ENCODE peak calls at places on chromosome 13, in four cellular contexts. One of them, this sample, is unnamed.
A peak's percentile ranks its signal among the peaks of the same experiment; 100 is the strongest.

GRCh38 chr13:24863748-24864540 is 100.0 kb downstream of the RNF17 start:
- DNase-seq in mucosa of descending colon: no peak
- DNase-seq in stimulated activated CD8-positive, alpha-beta memory T cell treated with anti-CD3 and anti-CD28 coated beads, Interleukin-7, amount 100 ng/mL, for 1 hour: no peak
- DNase-seq in ELR: no peak
- DNase-seq in this sample: no peak

GRCh38 chr13:30371649-30372265 is 50.5 kb upstream of the UBE2L5 start:
- DNase-seq in mucosa of descending colon: peak; percentile 75
- DNase-seq in stimulated activated CD8-positive, alpha-beta memory T cell treated with anti-CD3 and anti-CD28 coated beads, Interleukin-7, amount 100 ng/mL, for 1 hour: peak; percentile 30
- DNase-seq in ELR: peak; percentile 65
- DNase-seq in this sample: no peak

GRCh38 chr13:41707192-41707858 is 250.0 kb downstream of the RGCC start:
- DNase-seq in mucosa of descending colon: no peak
- DNase-seq in ELR: no peak
- DNase-seq in stimulated activated CD8-positive, alpha-beta memory T cell treated with anti-CD3 and anti-CD28 coated beads, Interleukin-7, amount 100 ng/mL, for 1 hour: no peak
- DNase-seq in this sample: no peak

GRCh38 chr13:112670118-112670517 is 19.7 kb upstream of the ATP11A start:
- DNase-seq in mucosa of descending colon: no peak
- DNase-seq in stimulated activated CD8-positive, alpha-beta memory T cell treated with anti-CD3 and anti-CD28 coated beads, Interleukin-7, amount 100 ng/mL, for 1 hour: no peak
- DNase-seq in ELR: no peak
- DNase-seq in this sample: no peak

GRCh38 chr13:70424428-70424827 is 316.2 kb upstream of the KLHL1 start:
- DNase-seq in stimulated activated CD8-positive, alpha-beta memory T cell treated with anti-CD3 and anti-CD28 coated beads, Interleukin-7, amount 100 ng/mL, for 1 hour: no peak
- DNase-seq in mucosa of descending colon: no peak
- DNase-seq in ELR: no peak
- DNase-seq in this sample: no peak

GRCh38 chr13:31742102-31742695 is 2.9 kb downstream of the RXFP2 start:
- DNase-seq in mucosa of descending colon: peak; percentile 73
- DNase-seq in stimulated activated CD8-positive, alpha-beta memory T cell treated with anti-CD3 and anti-CD28 coated beads, Interleukin-7, amount 100 ng/mL, for 1 hour: peak; percentile 12
- DNase-seq in ELR: peak; percentile 84
- DNase-seq in this sample: peak; percentile 69

GRCh38 chr13:50400930-50401553 is 385.8 kb downstream of the KCNRG start:
- DNase-seq in mucosa of descending colon: no peak
- DNase-seq in ELR: peak; percentile 43
- DNase-seq in stimulated activated CD8-positive, alpha-beta memory T cell treated with anti-CD3 and anti-CD28 coated beads, Interleukin-7, amount 100 ng/mL, for 1 hour: no peak
- DNase-seq in this sample: no peak

GRCh38 chr13:90293793-90294361 is 1053.6 kb upstream of the MIR17HG start:
- DNase-seq in ELR: no peak
- DNase-seq in stimulated activated CD8-positive, alpha-beta memory T cell treated with anti-CD3 and anti-CD28 coated beads, Interleukin-7, amount 100 ng/mL, for 1 hour: no peak
- DNase-seq in mucosa of descending colon: no peak
- DNase-seq in this sample: no peak

GRCh38 chr13:50699874-50700663 is 143.4 kb downstream of the DLEU7 start:
- DNase-seq in ELR: no peak
- DNase-seq in mucosa of descending colon: no peak
- DNase-seq in stimulated activated CD8-positive, alpha-beta memory T cell treated with anti-CD3 and anti-CD28 coated beads, Interleukin-7, amount 100 ng/mL, for 1 hour: no peak
- DNase-seq in this sample: no peak

GRCh38 chr13:46903748-46904147 is 6.9 kb upstream of the HTR2A start:
- DNase-seq in mucosa of descending colon: no peak
- DNase-seq in ELR: peak; percentile 32
- DNase-seq in stimulated activated CD8-positive, alpha-beta memory T cell treated with anti-CD3 and anti-CD28 coated beads, Interleukin-7, amount 100 ng/mL, for 1 hour: no peak
- DNase-seq in this sample: no peak

GRCh38 chr13:46613409-46614049 is 60.6 kb downstream of the LRCH1 start:
- DNase-seq in stimulated activated CD8-positive, alpha-beta memory T cell treated with anti-CD3 and anti-CD28 coated beads, Interleukin-7, amount 100 ng/mL, for 1 hour: no peak
- DNase-seq in ELR: no peak
- DNase-seq in mucosa of descending colon: no peak
- DNase-seq in this sample: no peak

GRCh38 chr13:41034382-41034781 is 15.3 kb upstream of the ELF1 start:
- DNase-seq in stimulated activated CD8-positive, alpha-beta memory T cell treated with anti-CD3 and anti-CD28 coated beads, Interleukin-7, amount 100 ng/mL, for 1 hour: no peak
- DNase-seq in mucosa of descending colon: no peak
- DNase-seq in ELR: no peak
- DNase-seq in this sample: no peak

GRCh38 chr13:82480415-82480814 is 1401.9 kb downstream of the SLITRK1 start:
- DNase-seq in mucosa of descending colon: no peak
- DNase-seq in stimulated activated CD8-positive, alpha-beta memory T cell treated with anti-CD3 and anti-CD28 coated beads, Interleukin-7, amount 100 ng/mL, for 1 hour: no peak
- DNase-seq in ELR: peak; percentile 59
- DNase-seq in this sample: no peak

GRCh38 chr13:75468098-75468497 is 13.9 kb downstream of the TBC1D4 start:
- DNase-seq in ELR: no peak
- DNase-seq in mucosa of descending colon: no peak
- DNase-seq in stimulated activated CD8-positive, alpha-beta memory T cell treated with anti-CD3 and anti-CD28 coated beads, Interleukin-7, amount 100 ng/mL, for 1 hour: no peak
- DNase-seq in this sample: no peak

GRCh38 chr13:42466609-42467008 is 107.3 kb upstream of the TNFSF11 start:
- DNase-seq in ELR: no peak
- DNase-seq in mucosa of descending colon: no peak
- DNase-seq in stimulated activated CD8-positive, alpha-beta memory T cell treated with anti-CD3 and anti-CD28 coated beads, Interleukin-7, amount 100 ng/mL, for 1 hour: no peak
- DNase-seq in this sample: no peak

GRCh38 chr13:100362371-100362770 is 226.2 kb downstream of the GGACT start:
- DNase-seq in ELR: no peak
- DNase-seq in stimulated activated CD8-positive, alpha-beta memory T cell treated with anti-CD3 and anti-CD28 coated beads, Interleukin-7, amount 100 ng/mL, for 1 hour: no peak
- DNase-seq in mucosa of descending colon: no peak
- DNase-seq in this sample: no peak

GRCh38 chr13:96690998-96691397 is 303.3 kb downstream of the OXGR1 start:
- DNase-seq in mucosa of descending colon: no peak
- DNase-seq in ELR: no peak
- DNase-seq in stimulated activated CD8-positive, alpha-beta memory T cell treated with anti-CD3 and anti-CD28 coated beads, Interleukin-7, amount 100 ng/mL, for 1 hour: no peak
- DNase-seq in this sample: no peak

GRCh38 chr13:64778002-64778401 is 2452.1 kb downstream of the PCDH9 start:
- DNase-seq in mucosa of descending colon: no peak
- DNase-seq in ELR: no peak
- DNase-seq in stimulated activated CD8-positive, alpha-beta memory T cell treated with anti-CD3 and anti-CD28 coated beads, Interleukin-7, amount 100 ng/mL, for 1 hour: no peak
- DNase-seq in this sample: no peak

GRCh38 chr13:81987159-81987558 is 1646.2 kb upstream of the SPRY2 start:
- DNase-seq in mucosa of descending colon: no peak
- DNase-seq in ELR: peak; percentile 13
- DNase-seq in stimulated activated CD8-positive, alpha-beta memory T cell treated with anti-CD3 and anti-CD28 coated beads, Interleukin-7, amount 100 ng/mL, for 1 hour: no peak
- DNase-seq in this sample: no peak

GRCh38 chr13:61151062-61151461 is 264.6 kb downstream of the PCDH20 start:
- DNase-seq in mucosa of descending colon: no peak
- DNase-seq in stimulated activated CD8-positive, alpha-beta memory T cell treated with anti-CD3 and anti-CD28 coated beads, Interleukin-7, amount 100 ng/mL, for 1 hour: no peak
- DNase-seq in ELR: no peak
- DNase-seq in this sample: no peak

GRCh38 chr13:113216165-113217056 is 7.0 kb downstream of the CUL4A start:
- DNase-seq in ELR: peak; percentile 71
- DNase-seq in mucosa of descending colon: peak; percentile 36
- DNase-seq in stimulated activated CD8-positive, alpha-beta memory T cell treated with anti-CD3 and anti-CD28 coated beads, Interleukin-7, amount 100 ng/mL, for 1 hour: no peak
- DNase-seq in this sample: peak; percentile 75

GRCh38 chr13:98960331-98961203 is 17.3 kb downstream of the DOCK9 start:
- DNase-seq in mucosa of descending colon: no peak
- DNase-seq in ELR: no peak
- DNase-seq in stimulated activated CD8-positive, alpha-beta memory T cell treated with anti-CD3 and anti-CD28 coated beads, Interleukin-7, amount 100 ng/mL, for 1 hour: no peak
- DNase-seq in this sample: no peak

GRCh38 chr13:105510363-105510762 is 1025.1 kb downstream of the EFNB2 start:
- DNase-seq in ELR: no peak
- DNase-seq in stimulated activated CD8-positive, alpha-beta memory T cell treated with anti-CD3 and anti-CD28 coated beads, Interleukin-7, amount 100 ng/mL, for 1 hour: no peak
- DNase-seq in mucosa of descending colon: no peak
- DNase-seq in this sample: no peak

GRCh38 chr13:73293902-73294523 is 235.2 kb downstream of the KLF5 start:
- DNase-seq in stimulated activated CD8-positive, alpha-beta memory T cell treated with anti-CD3 and anti-CD28 coated beads, Interleukin-7, amount 100 ng/mL, for 1 hour: no peak
- DNase-seq in ELR: no peak
- DNase-seq in mucosa of descending colon: peak; percentile 36
- DNase-seq in this sample: no peak

GRCh38 chr13:62626771-62627170 is 1211.1 kb upstream of the PCDH20 start:
- DNase-seq in mucosa of descending colon: no peak
- DNase-seq in ELR: no peak
- DNase-seq in stimulated activated CD8-positive, alpha-beta memory T cell treated with anti-CD3 and anti-CD28 coated beads, Interleukin-7, amount 100 ng/mL, for 1 hour: no peak
- DNase-seq in this sample: no peak

GRCh38 chr13:19650742-19651141 is 17.3 kb downstream of the MPHOSPH8 start:
- DNase-seq in ELR: no peak
- DNase-seq in stimulated activated CD8-positive, alpha-beta memory T cell treated with anti-CD3 and anti-CD28 coated beads, Interleukin-7, amount 100 ng/mL, for 1 hour: no peak
- DNase-seq in mucosa of descending colon: no peak
- DNase-seq in this sample: no peak

GRCh38 chr13:106484084-106484754 is 51.2 kb downstream of the EFNB2 start:
- DNase-seq in stimulated activated CD8-positive, alpha-beta memory T cell treated with anti-CD3 and anti-CD28 coated beads, Interleukin-7, amount 100 ng/mL, for 1 hour: no peak
- DNase-seq in ELR: peak; percentile 15
- DNase-seq in mucosa of descending colon: no peak
- DNase-seq in this sample: no peak

GRCh38 chr13:39306639-39307589 is 268.7 kb downstream of the NHLRC3 start:
- DNase-seq in ELR: no peak
- DNase-seq in mucosa of descending colon: no peak
- DNase-seq in stimulated activated CD8-positive, alpha-beta memory T cell treated with anti-CD3 and anti-CD28 coated beads, Interleukin-7, amount 100 ng/mL, for 1 hour: no peak
- DNase-seq in this sample: no peak

GRCh38 chr13:99225078-99225477 is 24.4 kb downstream of the UBAC2 start:
- DNase-seq in mucosa of descending colon: no peak
- DNase-seq in ELR: no peak
- DNase-seq in stimulated activated CD8-positive, alpha-beta memory T cell treated with anti-CD3 and anti-CD28 coated beads, Interleukin-7, amount 100 ng/mL, for 1 hour: no peak
- DNase-seq in this sample: no peak

GRCh38 chr13:36706755-36707154 is 32.9 kb downstream of the SERTM1 start:
- DNase-seq in ELR: no peak
- DNase-seq in mucosa of descending colon: no peak
- DNase-seq in stimulated activated CD8-positive, alpha-beta memory T cell treated with anti-CD3 and anti-CD28 coated beads, Interleukin-7, amount 100 ng/mL, for 1 hour: no peak
- DNase-seq in this sample: no peak

GRCh38 chr13:72180253-72180952 is 313.4 kb upstream of the DACH1 start:
- DNase-seq in mucosa of descending colon: no peak
- DNase-seq in ELR: peak; percentile 46
- DNase-seq in stimulated activated CD8-positive, alpha-beta memory T cell treated with anti-CD3 and anti-CD28 coated beads, Interleukin-7, amount 100 ng/mL, for 1 hour: no peak
- DNase-seq in this sample: no peak

GRCh38 chr13:94524407-94524806 is 44.9 kb upstream of the DCT start:
- DNase-seq in stimulated activated CD8-positive, alpha-beta memory T cell treated with anti-CD3 and anti-CD28 coated beads, Interleukin-7, amount 100 ng/mL, for 1 hour: no peak
- DNase-seq in mucosa of descending colon: no peak
- DNase-seq in ELR: no peak
- DNase-seq in this sample: no peak

GRCh38 chr13:107450931-107451330 is 764.4 kb downstream of the LIG4 start:
- DNase-seq in ELR: peak; percentile 62
- DNase-seq in mucosa of descending colon: no peak
- DNase-seq in stimulated activated CD8-positive, alpha-beta memory T cell treated with anti-CD3 and anti-CD28 coated beads, Interleukin-7, amount 100 ng/mL, for 1 hour: no peak
- DNase-seq in this sample: peak; percentile 45

GRCh38 chr13:91280806-91281205 is 66.7 kb upstream of the MIR17HG start:
- DNase-seq in ELR: peak; percentile 38
- DNase-seq in mucosa of descending colon: no peak
- DNase-seq in stimulated activated CD8-positive, alpha-beta memory T cell treated with anti-CD3 and anti-CD28 coated beads, Interleukin-7, amount 100 ng/mL, for 1 hour: no peak
- DNase-seq in this sample: no peak

GRCh38 chr13:58048670-58049069 is 417.1 kb downstream of the PCDH17 start:
- DNase-seq in stimulated activated CD8-positive, alpha-beta memory T cell treated with anti-CD3 and anti-CD28 coated beads, Interleukin-7, amount 100 ng/mL, for 1 hour: no peak
- DNase-seq in mucosa of descending colon: no peak
- DNase-seq in ELR: no peak
- DNase-seq in this sample: no peak

GRCh38 chr13:97341135-97341534 is 92.8 kb upstream of the RAP2A start:
- DNase-seq in stimulated activated CD8-positive, alpha-beta memory T cell treated with anti-CD3 and anti-CD28 coated beads, Interleukin-7, amount 100 ng/mL, for 1 hour: no peak
- DNase-seq in ELR: peak; percentile 47
- DNase-seq in mucosa of descending colon: no peak
- DNase-seq in this sample: no peak

GRCh38 chr13:72412481-72412880 is 314.9 kb downstream of the MZT1 start:
- DNase-seq in stimulated activated CD8-positive, alpha-beta memory T cell treated with anti-CD3 and anti-CD28 coated beads, Interleukin-7, amount 100 ng/mL, for 1 hour: no peak
- DNase-seq in mucosa of descending colon: no peak
- DNase-seq in ELR: no peak
- DNase-seq in this sample: no peak

This sample was measured in right cardiac atrium.